ENCODE peak calls at places on chromosomes 11 and 22, in eight cellular contexts. Q, C, G, U, E, I, L and T are unnamed samples. For H3K9me3, the result is how much of the 10 kb centered on the place peaks cover.

GRCh38 chr11:111986589-111986988 is 38.6 kb upstream of the DLAT start:
- DNase-seq in L (no peak), E (no peak), U (no peak), Q (no peak), G (no peak), I (no peak), C (no peak), T (no peak)

GRCh38 chr11:6077723-6078122 is 29.8 kb upstream of the OR56B4 start:
- DNase-seq in L (no peak), I (no peak), E (no peak), C (no peak), U (no peak), G (no peak), Q (no peak), T (no peak)

GRCh38 chr11:15341587-15341986 is 226.9 kb downstream of the INSC start:
- DNase-seq in G (no peak), E (no peak), U (no peak), L (no peak), I (no peak), Q (no peak), C (no peak), T (peak)

GRCh38 chr11:79663012-79663411 is 222.2 kb upstream of the TENM4 start:
- DNase-seq in U (no peak), L (no peak), I (no peak), C (no peak), E (no peak), G (no peak), Q (no peak), T (no peak)

GRCh38 chr22:41217553-41218157 is 12.5 kb downstream of the L3MBTL2 start:
- DNase-seq in Q (peak), C (peak), E (peak), G (no peak), U (no peak), L (no peak), I (peak), T (peak)

GRCh38 chr11:122897606-122898210 is 15.1 kb downstream of the JHY start:
- DNase-seq in L (no peak), C (no peak), G (no peak), E (no peak), Q (no peak), U (no peak), I (no peak), T (peak)

GRCh38 chr22:30500628-30501027 is 4.9 kb downstream of the SEC14L4 start:
- DNase-seq in E (no peak), L (no peak), Q (no peak), C (no peak), I (no peak), U (no peak), G (no peak), T (no peak)

GRCh38 chr11:556857-557256 is 3.7 kb downstream of the LMNTD2 start:
- DNase-seq in I (no peak), G (no peak), E (no peak), C (no peak), L (no peak), U (no peak), Q (no peak), T (no peak)

GRCh38 chr11:111459506-111460270 is 52.5 kb downstream of the BTG4 start:
- DNase-seq in G (no peak), L (no peak), Q (no peak), U (no peak), E (no peak), C (no peak), I (no peak), T (no peak)

GRCh38 chr11:31557991-31558390 is 48.4 kb downstream of the ELP4 start:
- DNase-seq in G (no peak), I (no peak), U (no peak), C (no peak), L (no peak), Q (no peak), E (no peak), T (no peak)

GRCh38 chr11:69180726-69181125 is 25.0 kb downstream of the SMIM38 start:
- DNase-seq in G (no peak), L (no peak), I (no peak), Q (no peak), E (no peak), C (no peak), U (no peak), T (no peak)

GRCh38 chr22:23282089-23282501 is 101.8 kb downstream of the BCR start:
- DNase-seq in E (peak), U (no peak), Q (peak), C (peak), G (no peak), L (peak), I (peak), T (peak)

GRCh38 chr11:126498281-126498680 is 142.8 kb downstream of the ST3GAL4 start:
- DNase-seq in I (no peak), L (no peak), G (no peak), U (no peak), E (no peak), Q (no peak), C (no peak), T (no peak)

GRCh38 chr11:36726420-36726819 is 128.4 kb upstream of the RAG2 start:
- DNase-seq in I (no peak), G (no peak), U (no peak), Q (no peak), L (no peak), C (no peak), E (no peak), T (no peak)

GRCh38 chr11:3225159-3225758 is 6.6 kb upstream of the MRGPRG start:
- DNase-seq in Q (no peak), L (no peak), I (no peak), E (no peak), U (no peak), G (no peak), C (peak), T (no peak)

GRCh38 chr11:112504056-112504455 is 243.4 kb upstream of the PLET1 start:
- DNase-seq in Q (no peak), L (no peak), E (no peak), I (no peak), G (no peak), U (no peak), C (no peak), T (no peak)

GRCh38 chr11:44559207-44559943 is 6.1 kb upstream of the CD82 start:
- DNase-seq in Q (no peak), U (no peak), G (no peak), C (no peak), E (no peak), I (no peak), L (no peak), T (no peak)

GRCh38 chr11:103586756-103587155 is 449.7 kb upstream of the DDI1 start:
- DNase-seq in L (no peak), E (no peak), G (no peak), Q (no peak), U (no peak), C (no peak), I (no peak), T (no peak)

GRCh38 chr11:22785251-22785650 is 44.4 kb downstream of the SVIP start:
- DNase-seq in I (no peak), L (no peak), G (no peak), Q (no peak), C (no peak), U (no peak), E (no peak), T (peak)

GRCh38 chr11:110712643-110713468 is 619 bp upstream of the ARHGAP20 start:
- DNase-seq in G (no peak), I (peak), L (no peak), Q (peak), C (no peak), U (no peak), E (peak), T (peak)

GRCh38 chr11:74672956-74673895 is 58.0 kb downstream of the CHRDL2 start:
- DNase-seq in I (peak), Q (peak), G (no peak), C (peak), U (no peak), E (peak), L (peak), T (peak)

GRCh38 chr11:7668464-7668863 is 4.8 kb downstream of the CYB5R2 start:
- DNase-seq in G (no peak), E (no peak), U (no peak), L (no peak), I (no peak), C (no peak), Q (no peak), T (no peak)

GRCh38 chr22:25745341-25746011 is 3.5 kb downstream of the MYO18B start:
- DNase-seq in E (no peak), L (no peak), Q (no peak), U (no peak), G (no peak), I (no peak), C (no peak), T (no peak)

GRCh38 chr22:17638182-17638431 is 450 bp upstream of the BCL2L13 start:
- DNase-seq in I (no peak), U (no peak), L (no peak), Q (no peak), E (peak), G (no peak), C (no peak), T (no peak)

GRCh38 chr11:108781921-108782320 is 117.1 kb downstream of the DDX10 start:
- DNase-seq in E (no peak), G (no peak), U (no peak), Q (no peak), I (no peak), C (no peak), L (no peak), T (no peak)

GRCh38 chr22:37664249-37665101 is 6.0 kb downstream of the PDXP start:
- DNase-seq in I (no peak), U (no peak), Q (no peak), C (no peak), L (no peak), E (no peak), G (no peak), T (no peak)

GRCh38 chr22:37308385-37309200 is 26.3 kb downstream of the CYTH4 start:
- DNase-seq in C (no peak), I (no peak), E (no peak), L (no peak), U (no peak), Q (no peak), G (no peak), T (no peak)

GRCh38 chr11:60902625-60903024 is 3.8 kb downstream of the PRPF19 start:
- DNase-seq in L (no peak), G (no peak), Q (no peak), U (no peak), C (no peak), E (no peak), I (no peak), T (no peak)

GRCh38 chr11:60897496-60897895 is 8.9 kb downstream of the PRPF19 start:
- DNase-seq in C (no peak), Q (no peak), I (no peak), L (no peak), G (no peak), E (no peak), U (no peak), T (no peak)

GRCh38 chr11:60900673-60901404 is 5.5 kb downstream of the PRPF19 start:
- DNase-seq in L (no peak), G (no peak), Q (no peak), U (no peak), E (no peak), C (no peak), I (no peak), T (no peak)

GRCh38 chr11:60899977-60900376 is 6.4 kb downstream of the PRPF19 start:
- DNase-seq in U (no peak), G (no peak), E (no peak), L (no peak), I (no peak), C (no peak), Q (no peak), T (no peak)

DNA sequence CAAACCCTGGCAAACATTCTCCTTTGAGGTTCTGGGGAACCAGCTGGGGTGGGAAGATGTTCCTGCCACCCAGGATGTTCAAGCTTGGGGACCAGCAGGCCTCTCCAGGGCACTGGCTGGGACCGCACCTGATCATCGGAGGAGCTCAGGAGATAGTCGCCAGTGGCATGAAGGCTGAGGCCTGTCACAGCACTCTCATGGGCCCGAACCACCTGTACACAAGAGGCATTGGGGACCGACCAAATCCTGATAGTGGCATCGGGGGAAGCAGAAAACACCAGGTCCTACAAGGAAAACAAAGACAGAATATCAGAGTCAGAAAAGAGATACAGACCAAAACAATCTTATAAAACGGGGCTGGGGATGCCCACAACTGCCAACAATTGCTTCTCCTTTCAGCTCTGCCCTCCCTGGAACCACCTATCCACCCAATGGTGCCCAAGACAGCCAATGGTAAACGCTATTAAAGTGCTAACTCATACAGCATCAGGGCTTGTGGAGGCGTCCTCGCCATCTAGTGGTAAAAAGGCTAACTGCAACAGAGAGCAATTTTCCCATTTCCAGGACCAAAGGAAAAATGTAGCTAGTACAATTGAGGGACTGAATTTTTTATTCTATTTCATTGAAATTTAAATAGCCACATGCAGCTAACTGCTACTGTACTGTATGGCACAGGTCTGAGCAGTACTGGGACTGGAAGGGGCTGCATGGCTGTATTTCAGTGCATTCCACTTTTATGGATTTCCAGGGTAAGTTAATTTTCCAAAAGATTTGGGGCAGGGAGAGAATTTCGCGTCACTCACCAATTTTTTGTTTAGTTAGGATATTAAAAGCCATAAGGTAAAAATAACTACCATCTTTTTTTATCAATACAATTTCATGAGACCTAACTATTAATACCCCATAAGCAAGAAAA is 7.1 kb downstream of the PRPF19 start:
- DNase-seq in G (peak), E (no peak), I (no peak), C (no peak), U (no peak), L (no peak), Q (no peak), T (peak)
- H3K9me3 ChIP-seq in G (under half), E (under half), I (under half), C (under half), U (under half), L (under half), Q (under half), T (under half)

DNA sequence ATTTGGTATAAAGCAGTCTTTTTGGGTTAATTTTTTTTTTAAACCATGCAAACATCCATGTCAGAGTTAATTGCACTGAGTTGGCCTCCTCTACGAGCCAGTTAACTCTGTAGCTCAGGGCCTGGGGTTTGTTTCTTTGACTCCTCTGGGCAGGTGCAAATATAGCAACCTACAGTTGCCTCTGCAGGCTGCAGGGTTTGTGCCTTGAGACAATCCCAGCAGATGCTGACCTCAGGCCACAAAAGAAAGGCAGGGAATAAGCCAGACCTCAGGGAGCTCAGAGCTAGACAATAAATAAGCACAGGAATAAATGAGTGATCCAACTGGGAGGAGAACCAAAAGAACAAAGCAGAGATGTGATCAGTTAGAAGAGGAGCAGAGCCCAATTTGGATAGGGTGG is 390.8 kb downstream of the SHANK2 start:
- DNase-seq in I (no peak), L (no peak), E (no peak), C (no peak), Q (no peak), U (no peak), G (no peak), T (no peak)
- H3K9me3 ChIP-seq in I (under half), L (under half), E (under half), C (under half), Q (under half), U (under half), G (under half), T (under half)

GRCh38 chr22:47389201-47389600 is 626.8 kb downstream of the TBC1D22A start:
- DNase-seq in U (no peak), E (no peak), G (no peak), I (no peak), C (no peak), L (no peak), Q (no peak), T (no peak)
- H3K9me3 ChIP-seq in U (under half), E (under half), G (under half), I (under half), C (under half), L (under half), Q (under half), T (under half)

DNA sequence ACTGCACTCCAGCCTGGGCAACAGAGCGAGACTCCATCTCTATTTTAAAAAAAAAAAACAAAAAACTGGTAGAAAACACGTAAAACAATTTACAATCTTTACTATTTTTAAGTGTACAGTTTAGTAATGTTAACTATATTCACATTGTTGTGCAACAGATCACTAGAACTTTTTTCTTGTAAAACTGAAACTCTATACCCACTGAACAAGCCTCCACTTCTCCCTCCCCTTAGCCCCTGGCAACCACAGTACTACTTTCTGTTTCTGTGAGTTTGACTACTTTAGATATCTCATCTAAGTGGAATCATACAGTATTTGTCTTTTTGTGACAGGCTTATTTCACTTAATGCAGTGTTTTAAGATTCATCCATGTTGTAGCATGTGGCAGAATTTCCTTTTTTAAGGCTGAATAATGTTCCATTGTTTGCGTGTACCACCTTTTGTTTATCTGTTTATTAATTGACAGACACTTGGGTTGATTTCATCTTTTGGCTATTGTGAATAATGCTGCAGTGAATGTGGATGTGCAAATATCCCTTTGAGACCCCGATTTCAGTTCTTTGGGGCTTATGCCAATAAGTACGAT is 10.9 kb downstream of the DDB2 start:
- DNase-seq in Q (no peak), G (no peak), L (no peak), E (no peak), C (no peak), U (no peak), I (no peak), T (no peak)
- H3K9me3 ChIP-seq in Q (under half), G (under half), L (under half), E (under half), C (under half), U (under half), I (under half), T (under half)

GRCh38 chr11:118606157-118606843 is 1.1 kb upstream of the PHLDB1 start:
- DNase-seq in I (no peak), G (no peak), E (no peak), Q (no peak), C (peak), U (no peak), L (no peak), T (no peak)
- H3K9me3 ChIP-seq in I (under half), G (under half), E (under half), Q (under half), C (under half), U (under half), L (under half), T (under half)

GRCh38 chr22:48500481-48501230 is 1327.0 kb downstream of the BRD1 start:
- DNase-seq in E (no peak), Q (no peak), C (no peak), L (no peak), U (no peak), I (no peak), G (no peak), T (peak)

GRCh38 chr22:48503035-48503625 is 1324.5 kb downstream of the BRD1 start:
- DNase-seq in Q (no peak), C (no peak), I (no peak), U (no peak), L (no peak), E (no peak), G (no peak), T (no peak)

GRCh38 chr22:48499456-48500425 is 1327.9 kb downstream of the BRD1 start:
- DNase-seq in E (no peak), G (no peak), Q (no peak), U (no peak), C (no peak), L (no peak), I (no peak), T (no peak)

GRCh38 chr22:48498526-48499331 is 1328.9 kb downstream of the BRD1 start:
- DNase-seq in L (no peak), I (no peak), U (no peak), G (no peak), C (no peak), E (no peak), Q (no peak), T (no peak)

GRCh38 chr22:48501231-48501750 is 1326.4 kb downstream of the BRD1 start:
- DNase-seq in E (no peak), U (no peak), I (no peak), Q (no peak), G (no peak), L (no peak), C (no peak), T (no peak)
- H3K9me3 ChIP-seq in E (under half), U (under half), I (under half), Q (under half), G (under half), L (under half), C (under half), T (under half)

GRCh38 chr11:58813693-58814092 is 30.8 kb downstream of the GLYATL2 start:
- DNase-seq in L (no peak), G (no peak), E (no peak), Q (no peak), U (no peak), I (no peak), C (no peak), T (no peak)
- H3K9me3 ChIP-seq in L (under half), G (under half), E (under half), Q (under half), U (under half), I (under half), C (under half), T (under half)

DNA sequence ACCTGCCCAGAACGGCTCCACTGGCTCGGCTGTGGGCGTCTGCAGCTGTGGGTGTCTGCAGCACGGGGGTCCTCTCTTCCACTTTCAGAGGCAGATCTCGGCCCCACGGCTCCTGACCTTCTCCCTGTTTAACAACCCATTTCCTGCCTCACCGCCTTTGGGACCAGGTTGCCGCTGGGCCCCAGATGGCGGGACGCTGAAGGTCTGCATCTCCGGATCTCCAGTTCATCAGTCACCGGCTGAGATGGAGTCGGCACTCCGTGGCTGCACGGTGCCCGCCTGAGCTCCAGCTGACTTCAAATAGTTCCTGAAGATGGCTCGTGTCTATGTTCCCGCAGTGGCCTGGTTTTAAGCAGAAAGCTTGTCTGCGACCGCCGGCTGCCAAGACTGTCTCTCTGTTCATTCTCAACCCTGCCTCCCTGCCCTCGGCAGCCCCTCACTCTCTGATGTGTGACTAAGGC is 475.9 kb downstream of the BRD1 start:
- DNase-seq in Q (no peak), L (no peak), E (no peak), C (no peak), G (no peak), I (no peak), U (no peak), T (no peak)
- H3K9me3 ChIP-seq in Q (under half), L (under half), E (under half), C (under half), G (under half), I (under half), U (under half), T (under half)

DNA sequence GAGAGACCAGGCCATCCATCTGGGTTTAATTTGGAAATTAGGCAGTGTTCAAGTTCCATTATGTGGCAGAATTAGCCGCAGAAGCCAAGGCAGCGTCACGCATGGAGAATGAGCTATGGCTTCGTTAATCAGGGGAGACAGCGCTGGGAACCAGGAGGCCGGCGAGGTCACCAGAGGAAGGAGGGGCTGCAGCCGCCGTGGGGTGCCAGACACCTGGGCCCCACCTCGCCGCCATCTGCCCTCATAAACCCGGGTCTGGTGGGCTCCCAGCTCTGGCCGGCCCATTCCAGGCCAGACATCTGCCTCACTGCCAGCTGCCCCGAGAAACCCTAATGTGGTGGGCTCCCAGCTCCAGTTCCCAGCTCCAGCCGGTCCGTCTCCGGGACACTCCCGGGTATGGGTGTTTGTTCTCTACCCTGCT is 676.9 kb downstream of the BRD1 start:
- DNase-seq in C (no peak), E (no peak), U (no peak), G (no peak), L (no peak), I (no peak), Q (no peak), T (no peak)
- H3K9me3 ChIP-seq in C (under half), E (under half), U (under half), G (under half), L (under half), I (under half), Q (under half), T (under half)